ENCODE peak calls at places on chromosomes 5 and 9, in nine cellular contexts. B is suprapubic skin; S is transverse colon; I is HCT116; K is ovary; P is neuronal stem cell; V is PC-3; X is naive thymus-derived CD4-positive, alpha-beta T cell; R is osteoblast. E is an unnamed sample.
A peak's percentile ranks its signal among the peaks of the same experiment; 100 is the strongest.

GRCh38 chr5:116585227-116585626 is 10.6 kb upstream of the SEMA6A start:
- DNase-seq in B (no peak), S (no peak), I (no peak), K (no peak), P (no peak), V (no peak), X (no peak), R (no peak), E (no peak)

GRCh38 chr9:16992138-16992537 is 121.7 kb upstream of the BNC2 start:
- DNase-seq in B (no peak), S (no peak), I (no peak), K (no peak), P (no peak), V (no peak), X (no peak), R (no peak), E (no peak)

GRCh38 chr9:17906204-17906840 is 327.5 kb downstream of the SH3GL2 start:
- DNase-seq in B (no peak), S (peak; percentile 59), I (no peak), K (peak; percentile 29), P (peak; percentile 49), V (no peak), X (no peak), R (peak; percentile 32), E (peak; percentile 77)

GRCh38 chr9:123168526-123168925 is 99.9 kb downstream of the STRBP start:
- DNase-seq in B (no peak), S (no peak), I (no peak), K (no peak), P (no peak), V (no peak), X (no peak), R (no peak), E (no peak)

GRCh38 chr5:124154714-124155113 is 591.7 kb downstream of the ZNF608 start:
- DNase-seq in B (no peak), S (no peak), I (no peak), K (no peak), P (no peak), V (no peak), X (no peak), R (no peak), E (no peak)

GRCh38 chr5:96821260-96821916 is 13.6 kb upstream of the ERAP1 start:
- DNase-seq in B (no peak), S (no peak), I (no peak), K (no peak), P (no peak), V (peak; percentile 24), X (no peak), R (no peak), E (no peak)

GRCh38 chr5:180353226-180353962 is at the start of gene GFPT2:
- DNase-seq in B (peak; percentile 89), S (peak; percentile 74), I (no peak), K (peak; percentile 93), P (peak; percentile 87), V (peak; percentile 77), X (peak; percentile 52), R (peak; percentile 100), E (peak; percentile 100)

GRCh38 chr5:114101153-114101552 is 260.7 kb upstream of the KCNN2 start:
- DNase-seq in B (no peak), S (no peak), I (peak; percentile 26), K (no peak), P (no peak), V (peak; percentile 64), X (no peak), R (no peak), E (peak; percentile 7)

DNA sequence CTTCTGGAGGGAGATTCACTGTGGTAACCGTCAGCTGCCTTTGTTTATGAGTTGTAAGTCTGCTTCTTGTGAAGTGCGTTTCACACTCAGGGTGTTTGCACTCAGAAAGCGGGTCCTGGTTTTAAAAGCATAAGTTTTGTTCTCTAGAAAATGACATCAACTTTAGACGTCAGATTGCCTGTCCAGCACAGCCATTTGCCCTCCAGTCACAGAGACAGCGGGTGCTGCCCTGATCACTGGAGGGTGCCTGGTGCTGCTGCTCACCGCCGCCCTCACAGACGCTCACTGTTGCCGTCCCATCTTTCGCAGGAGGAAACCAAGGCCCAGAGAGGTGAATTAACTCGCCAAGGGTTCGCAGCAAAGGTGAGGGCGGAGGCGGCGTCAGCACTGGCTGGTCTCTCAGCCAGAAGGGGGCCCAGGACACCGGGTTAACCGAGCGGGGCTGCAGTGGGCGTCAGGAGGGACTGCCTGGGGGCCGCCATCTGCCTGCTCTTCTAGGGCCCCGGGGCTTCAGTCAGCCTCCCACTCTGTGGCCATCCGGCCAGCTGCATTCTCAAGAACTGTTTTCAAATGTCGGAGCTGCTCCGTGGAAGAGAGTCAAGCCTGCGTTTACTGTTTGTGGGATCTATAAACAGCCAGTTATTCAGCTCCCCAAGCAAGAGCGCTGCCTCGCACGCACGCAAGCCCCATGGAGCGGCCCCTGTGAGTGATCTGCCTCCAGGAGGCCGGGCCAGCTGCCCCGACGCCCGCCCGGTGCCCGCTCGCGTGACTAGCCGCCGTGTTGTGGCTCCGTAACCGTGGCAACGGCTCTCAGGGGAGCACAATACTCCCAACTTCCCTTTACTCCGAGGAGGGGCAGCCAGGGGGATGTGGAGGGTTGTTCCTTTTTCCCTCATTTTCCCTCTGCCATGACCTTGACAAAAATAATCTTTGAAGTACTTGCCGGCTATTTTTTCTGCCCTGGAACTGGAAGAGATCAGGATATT is 43.4 kb upstream of the EXOC3 start:
- DNase-seq in B (peak; percentile 95), S (peak; percentile 71), I (peak; percentile 40), K (peak; percentile 91), P (peak; percentile 80), V (no peak), X (no peak), R (peak; percentile 98), E (peak; percentile 96)
- H3K4me3 ChIP-seq in B (peak overlapping the region; percentile 26), S (no peak overlapping the region), I (peak overlapping the region; percentile 50), K (no peak overlapping the region), P (no peak overlapping the region), V (no peak overlapping the region), X (no peak overlapping the region), R (peak overlapping the region; percentile 52), E (no peak overlapping the region)

DNA sequence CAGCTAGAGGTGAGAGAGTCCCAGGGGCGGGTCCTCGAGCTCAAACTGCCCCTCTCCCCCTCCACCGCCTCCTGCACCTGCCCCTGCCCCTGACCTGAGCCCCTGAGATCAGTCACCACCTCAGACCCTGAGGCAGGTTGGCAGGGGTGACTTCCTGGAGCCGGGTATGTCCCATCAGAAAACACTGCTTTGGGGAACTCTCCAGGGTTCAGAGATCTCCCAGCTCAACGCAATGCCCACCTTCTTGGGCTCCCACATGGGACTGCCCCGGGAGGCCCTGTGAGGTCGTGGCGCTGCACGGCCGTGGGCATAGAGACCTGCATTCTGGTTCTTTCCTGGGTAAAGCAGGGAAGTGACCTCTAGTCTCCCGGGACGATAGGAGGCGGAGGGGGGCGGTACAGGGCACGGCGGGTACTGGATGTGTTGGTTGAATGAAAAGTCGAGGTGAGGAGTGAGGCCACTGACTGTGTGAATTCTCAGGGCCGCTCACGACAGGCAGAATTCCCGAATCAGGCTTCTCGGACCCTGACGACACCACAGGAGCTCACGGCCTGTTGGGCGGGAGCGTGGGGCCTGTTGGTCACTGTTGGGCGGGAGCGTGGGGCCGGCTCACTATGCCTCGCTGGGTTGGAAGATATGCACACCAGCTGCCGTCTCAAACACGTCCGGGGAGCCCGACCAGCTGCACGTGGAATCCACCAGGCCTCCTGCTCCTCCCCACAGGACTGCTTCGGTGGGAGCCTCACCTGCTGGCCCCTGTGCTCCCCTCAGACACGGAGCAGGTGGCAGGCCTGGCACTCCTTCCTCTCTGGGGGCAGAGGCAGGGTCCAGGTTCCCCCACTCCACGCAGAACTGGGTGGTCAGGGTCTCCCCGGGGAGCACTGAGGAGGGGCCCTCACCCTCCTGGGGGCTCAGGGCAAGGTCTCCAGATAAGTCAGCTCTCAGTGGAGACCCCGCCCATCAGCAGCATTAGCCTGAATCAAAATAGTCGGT is 178.0 kb upstream of the PPP1R26 start:
- DNase-seq in B (no peak), S (no peak), I (no peak), K (no peak), P (no peak), V (no peak), X (no peak), R (peak; percentile 51), E (peak; percentile 58)
- H3K27me3 ChIP-seq in B (peaks cover 84% of the 10 kb centered on the region), S (peaks cover 39% of the 10 kb centered on the region), I (peaks cover 41% of the 10 kb centered on the region), K (no peaks in the 10 kb centered on the region), P (no peaks in the 10 kb centered on the region), V (peaks cover 79% of the 10 kb centered on the region), X (no peaks in the 10 kb centered on the region), R (no peaks in the 10 kb centered on the region), E (peaks cover 2% of the 10 kb centered on the region)

DNA sequence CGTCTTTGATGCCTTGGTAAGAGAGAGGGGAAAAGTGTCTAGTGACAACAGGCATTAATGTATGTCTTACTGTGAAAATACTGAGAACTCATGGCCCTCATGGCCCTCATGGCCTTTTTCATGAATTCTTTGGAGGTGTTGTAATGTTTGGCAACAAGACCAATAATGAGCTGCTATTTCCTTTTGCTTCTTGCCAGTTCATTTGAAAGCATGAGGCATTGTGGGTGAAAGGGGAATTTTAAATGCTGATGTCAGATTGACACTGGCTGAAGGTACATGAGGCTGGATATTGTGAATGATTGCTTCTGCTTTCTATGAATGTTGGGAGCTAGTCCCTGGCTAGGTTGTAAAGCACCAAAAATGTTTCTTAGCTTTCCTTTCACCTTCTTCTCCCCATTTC is 79.2 kb downstream of the DOCK2 start:
- DNase-seq in B (no peak), S (no peak), I (no peak), K (no peak), P (no peak), V (peak; percentile 52), X (no peak), R (no peak), E (no peak)
- H3K36me3 ChIP-seq in B (peaks cover 2% of the 10 kb centered on the region), S (no peaks in the 10 kb centered on the region), I (no peaks in the 10 kb centered on the region), K (no peaks in the 10 kb centered on the region), P (no peaks in the 10 kb centered on the region), V (no peaks in the 10 kb centered on the region), X (peaks cover 66% of the 10 kb centered on the region), R (no peaks in the 10 kb centered on the region), E (no peaks in the 10 kb centered on the region)

GRCh38 chr5:158991391-158991790 is 108.3 kb downstream of the EBF1 start:
- DNase-seq in B (no peak), S (no peak), I (no peak), K (no peak), P (no peak), V (peak; percentile 30), X (no peak), R (no peak), E (no peak)
- H3K4me3 ChIP-seq in B (no peak overlapping the region), S (no peak overlapping the region), I (no peak overlapping the region), K (no peak overlapping the region), P (no peak overlapping the region), V (no peak overlapping the region), X (no peak overlapping the region), R (no peak overlapping the region), E (no peak overlapping the region)

DNA sequence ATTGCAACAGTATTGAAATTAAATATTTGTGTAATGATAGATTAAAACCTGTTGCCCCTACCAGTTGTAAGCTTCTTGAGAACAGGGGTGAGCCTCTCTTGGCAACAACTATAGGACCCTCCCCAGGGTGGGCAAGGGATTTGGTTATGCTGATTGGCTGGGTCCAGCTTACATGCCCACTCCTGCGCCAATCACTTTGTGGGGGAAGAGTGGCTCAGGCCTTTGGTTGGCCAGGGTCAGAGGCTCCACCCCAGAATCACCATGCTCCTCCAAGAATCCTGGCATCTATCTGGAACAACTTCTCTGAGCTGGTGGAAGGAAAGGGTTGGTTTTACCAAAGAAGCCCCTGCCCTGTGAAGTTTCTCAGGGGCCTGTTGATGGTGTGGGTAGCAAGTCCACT is 8.6 kb upstream of the PITX1 start:
- DNase-seq in B (no peak), S (no peak), I (no peak), K (no peak), P (no peak), V (no peak), X (no peak), R (no peak), E (peak; percentile 77)
- H3K27me3 ChIP-seq in B (peaks cover 99% of the 10 kb centered on the region), S (peaks cover 80% of the 10 kb centered on the region), I (peaks cover 2% of the 10 kb centered on the region), K (no peaks in the 10 kb centered on the region), P (peaks cover 40% of the 10 kb centered on the region), V (no peaks in the 10 kb centered on the region), X (peaks cover 16% of the 10 kb centered on the region), R (peaks cover 64% of the 10 kb centered on the region), E (peaks cover 92% of the 10 kb centered on the region)